ENCODE peak calls at places on chromosomes 3 and 15, in five cellular contexts. One of them, this sample, is unnamed.

GRCh38 chr3:79822076-79822475 is 54.3 kb upstream of the ROBO1 start:
- DNase-seq in H1: no peak
- DNase-seq in adrenal gland: no peak
- DNase-seq in body of pancreas: no peak
- DNase-seq in stomach: no peak
- DNase-seq in this sample: no peak

GRCh38 chr15:32861741-32862140 is 143.9 kb downstream of the GREM1 start:
- DNase-seq in H1: no peak
- DNase-seq in adrenal gland: peak
- DNase-seq in body of pancreas: peak
- DNase-seq in stomach: no peak
- DNase-seq in this sample: peak

GRCh38 chr3:44237161-44237560 is 4.5 kb upstream of the TOPAZ1 start:
- DNase-seq in H1: no peak
- DNase-seq in adrenal gland: no peak
- DNase-seq in body of pancreas: no peak
- DNase-seq in stomach: no peak
- DNase-seq in this sample: no peak

GRCh38 chr3:42472555-42472954 is 29.9 kb upstream of the VIPR1 start:
- DNase-seq in H1: no peak
- DNase-seq in adrenal gland: no peak
- DNase-seq in body of pancreas: no peak
- DNase-seq in stomach: no peak
- DNase-seq in this sample: no peak

GRCh38 chr3:111594205-111594604 is 941 bp downstream of the ZBED2 start:
- DNase-seq in H1: no peak
- DNase-seq in adrenal gland: no peak
- DNase-seq in body of pancreas: no peak
- DNase-seq in stomach: no peak
- DNase-seq in this sample: peak

GRCh38 chr3:105944721-105945120 is 75.9 kb upstream of the CBLB start:
- DNase-seq in H1: no peak
- DNase-seq in adrenal gland: no peak
- DNase-seq in body of pancreas: no peak
- DNase-seq in stomach: no peak
- DNase-seq in this sample: peak

GRCh38 chr15:25175789-25176615 is 221.2 kb downstream of the SNRPN start:
- DNase-seq in H1: no peak
- DNase-seq in adrenal gland: peak
- DNase-seq in body of pancreas: no peak
- DNase-seq in stomach: peak
- DNase-seq in this sample: no peak

GRCh38 chr3:195001961-195002861 is 268.7 kb downstream of the XXYLT1 start:
- DNase-seq in H1: peak
- DNase-seq in adrenal gland: peak
- DNase-seq in body of pancreas: peak
- DNase-seq in stomach: peak
- DNase-seq in this sample: peak

GRCh38 chr15:71784719-71785118 is 25.6 kb upstream of the NR2E3 start:
- DNase-seq in H1: no peak
- DNase-seq in adrenal gland: no peak
- DNase-seq in body of pancreas: no peak
- DNase-seq in stomach: no peak
- DNase-seq in this sample: no peak

GRCh38 chr3:149377408-149378111 is at the start of gene TM4SF1:
- DNase-seq in H1: no peak
- DNase-seq in adrenal gland: peak
- DNase-seq in body of pancreas: peak
- DNase-seq in stomach: peak
- DNase-seq in this sample: peak

GRCh38 chr15:72535911-72536310 is 61.8 kb downstream of the ARIH1 start:
- DNase-seq in H1: no peak
- DNase-seq in adrenal gland: no peak
- DNase-seq in body of pancreas: peak
- DNase-seq in stomach: no peak
- DNase-seq in this sample: no peak

GRCh38 chr3:45864760-45865567 is 21.4 kb upstream of the CCR9 start:
- DNase-seq in H1: no peak
- DNase-seq in adrenal gland: no peak
- DNase-seq in body of pancreas: no peak
- DNase-seq in stomach: no peak
- DNase-seq in this sample: no peak

GRCh38 chr3:56812749-56813655 is 11.3 kb upstream of the ARHGEF3 start:
- DNase-seq in H1: no peak
- DNase-seq in adrenal gland: no peak
- DNase-seq in body of pancreas: no peak
- DNase-seq in stomach: no peak
- DNase-seq in this sample: no peak

GRCh38 chr3:36695769-36696137 is 68.6 kb downstream of the DCLK3 start:
- DNase-seq in H1: no peak
- DNase-seq in adrenal gland: no peak
- DNase-seq in body of pancreas: no peak
- DNase-seq in stomach: no peak
- DNase-seq in this sample: no peak

GRCh38 chr3:116951610-116952009 is 242.0 kb downstream of the TUSC7 start:
- DNase-seq in H1: no peak
- DNase-seq in adrenal gland: no peak
- DNase-seq in body of pancreas: no peak
- DNase-seq in stomach: no peak
- DNase-seq in this sample: no peak

GRCh38 chr15:33735637-33736247 is 232.6 kb upstream of the CHRM5 start:
- DNase-seq in H1: no peak
- DNase-seq in adrenal gland: peak
- DNase-seq in body of pancreas: no peak
- DNase-seq in stomach: peak
- DNase-seq in this sample: no peak

GRCh38 chr15:44327578-44327977 is 39.1 kb downstream of the GOLM2 start:
- DNase-seq in H1: no peak
- DNase-seq in adrenal gland: no peak
- DNase-seq in body of pancreas: no peak
- DNase-seq in stomach: no peak
- DNase-seq in this sample: no peak

GRCh38 chr15:70867911-70868467 is 14.0 kb upstream of the LARP6 start:
- DNase-seq in H1: no peak
- DNase-seq in adrenal gland: no peak
- DNase-seq in body of pancreas: no peak
- DNase-seq in stomach: no peak
- DNase-seq in this sample: no peak

GRCh38 chr3:193833592-193833991 is 240.6 kb downstream of the OPA1 start:
- DNase-seq in H1: no peak
- DNase-seq in adrenal gland: no peak
- DNase-seq in body of pancreas: no peak
- DNase-seq in stomach: no peak
- DNase-seq in this sample: no peak

GRCh38 chr3:38000965-38001455 is 10.4 kb downstream of the VILL start:
- DNase-seq in H1: no peak
- DNase-seq in adrenal gland: peak
- DNase-seq in body of pancreas: peak
- DNase-seq in stomach: peak
- DNase-seq in this sample: no peak

GRCh38 chr3:14125193-14126016 is 553 bp downstream of the TMEM43 start:
- DNase-seq in H1: no peak
- DNase-seq in adrenal gland: peak
- DNase-seq in body of pancreas: peak
- DNase-seq in stomach: peak
- DNase-seq in this sample: peak

GRCh38 chr3:71127463-71128243 is 455.9 kb downstream of the FOXP1 start:
- DNase-seq in H1: no peak
- DNase-seq in adrenal gland: no peak
- DNase-seq in body of pancreas: no peak
- DNase-seq in stomach: no peak
- DNase-seq in this sample: no peak

DNA sequence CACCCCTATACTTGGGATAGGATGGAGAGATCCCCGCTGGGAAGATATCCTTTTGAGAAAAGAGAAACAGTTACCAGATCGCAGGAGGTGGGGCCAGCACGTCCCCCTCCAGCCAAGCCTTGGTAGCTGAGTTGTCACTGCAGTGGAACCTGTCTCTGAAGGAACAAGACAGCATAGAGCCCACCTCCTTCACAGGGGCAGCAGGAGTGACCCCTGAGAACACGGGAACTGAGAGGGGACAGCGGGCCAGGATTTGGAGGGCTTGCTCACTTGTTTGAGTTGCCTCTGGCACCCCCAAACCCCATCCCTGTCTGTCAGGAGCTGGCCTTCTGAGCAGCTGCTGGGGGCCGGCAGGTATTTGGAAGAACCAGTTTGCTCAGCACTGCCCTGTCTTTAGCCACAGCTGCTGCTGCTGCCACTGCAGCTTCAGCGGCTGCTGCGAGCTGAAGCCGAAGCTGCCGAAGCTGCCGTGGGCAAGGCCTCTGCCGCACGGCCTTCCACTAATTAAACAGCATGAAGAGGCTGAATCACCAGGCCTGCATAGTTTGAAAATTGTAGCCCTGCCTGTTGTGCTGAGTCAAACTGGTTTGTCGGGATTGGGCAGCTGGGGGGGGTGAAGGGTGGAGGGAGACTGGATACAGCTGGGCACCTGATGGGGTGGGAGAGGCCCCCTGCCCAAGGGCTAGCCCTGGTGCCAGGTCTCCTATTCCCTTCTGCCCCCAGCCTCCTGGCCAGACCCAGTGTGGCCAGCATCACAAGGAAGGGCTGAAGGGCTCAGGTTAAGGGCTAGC is 4.0 kb downstream of the EPHB3 start:
- DNase-seq in H1: no peak
- DNase-seq in adrenal gland: peak
- DNase-seq in body of pancreas: peak
- DNase-seq in stomach: peak
- DNase-seq in this sample: peak
- TF ChIP-seq POLR2A in H1: no peak
- TF ChIP-seq POLR2A in adrenal gland: no peak
- TF ChIP-seq POLR2A in body of pancreas: peak
- TF ChIP-seq POLR2A in stomach: no peak
- TF ChIP-seq POLR2A in this sample: no peak

DNA sequence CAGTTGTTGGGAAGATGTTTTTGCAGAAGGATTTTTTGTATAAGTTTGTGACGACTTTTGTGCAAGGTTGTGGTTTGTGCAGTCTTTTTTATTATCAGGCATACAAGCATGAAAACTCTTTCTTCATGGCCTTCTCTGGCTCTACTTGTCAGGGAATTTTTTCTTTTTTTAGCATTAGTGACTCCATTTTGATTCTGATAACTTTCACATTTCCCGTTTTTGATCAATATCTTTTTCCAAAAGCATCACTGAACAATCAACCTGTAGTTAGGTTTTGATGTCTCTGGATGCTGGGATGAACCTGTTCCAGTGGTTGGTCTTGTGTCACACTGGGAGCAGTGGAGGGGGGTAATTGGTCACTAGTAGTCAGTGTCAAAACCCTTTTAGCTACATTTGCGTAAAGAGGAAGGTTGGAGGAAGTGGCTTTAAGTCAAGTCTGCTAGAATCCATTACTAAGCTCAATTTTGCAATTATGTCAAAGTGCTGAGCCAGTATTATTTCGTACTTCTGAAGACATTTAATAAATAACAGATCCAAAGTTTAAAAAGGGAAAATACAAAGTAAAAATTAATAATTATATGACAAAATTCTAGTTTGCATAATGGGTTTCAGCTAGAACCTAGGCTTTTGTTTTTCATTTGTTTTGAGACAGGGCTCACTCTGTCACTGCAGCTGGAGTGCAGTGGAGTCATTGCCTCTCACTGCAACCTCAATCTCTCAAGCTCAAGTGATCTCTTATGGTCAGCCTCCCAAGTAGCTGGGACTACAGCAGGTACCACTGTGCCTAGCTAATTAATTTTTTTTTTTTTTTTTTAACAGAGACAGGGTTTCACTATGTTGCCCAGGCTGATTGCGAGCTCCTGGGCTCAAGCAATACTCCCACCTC is 18.8 kb upstream of the CFAP161 start:
- DNase-seq in H1: no peak
- DNase-seq in adrenal gland: no peak
- DNase-seq in body of pancreas: no peak
- DNase-seq in stomach: no peak
- DNase-seq in this sample: no peak
- TF ChIP-seq POLR2A in H1: no peak
- TF ChIP-seq POLR2A in adrenal gland: no peak
- TF ChIP-seq POLR2A in body of pancreas: no peak
- TF ChIP-seq POLR2A in stomach: no peak
- TF ChIP-seq POLR2A in this sample: no peak

DNA sequence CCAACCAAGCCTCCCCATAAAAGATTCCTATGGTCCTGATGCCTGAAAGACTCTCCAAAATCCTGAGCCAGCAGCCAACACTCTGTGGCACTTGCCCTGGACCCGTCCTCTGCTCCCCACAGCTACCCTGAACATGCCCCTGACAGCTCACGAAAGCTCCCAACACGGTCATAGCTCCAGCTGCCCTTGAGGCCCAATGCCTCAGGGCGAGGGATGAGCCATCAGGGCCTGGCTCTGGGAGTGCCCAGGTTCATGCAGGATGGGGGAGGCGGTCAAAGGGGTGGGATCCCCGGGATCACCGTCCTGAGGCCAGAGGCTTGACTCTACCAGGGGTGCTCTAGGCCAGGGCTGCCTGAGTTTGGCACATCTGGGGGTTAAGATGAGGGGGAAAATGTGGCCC is 72.7 kb upstream of the RPL32 start:
- DNase-seq in H1: no peak
- DNase-seq in adrenal gland: peak
- DNase-seq in body of pancreas: no peak
- DNase-seq in stomach: no peak
- DNase-seq in this sample: no peak
- TF ChIP-seq POLR2A in H1: no peak
- TF ChIP-seq POLR2A in adrenal gland: no peak
- TF ChIP-seq POLR2A in body of pancreas: no peak
- TF ChIP-seq POLR2A in stomach: no peak
- TF ChIP-seq POLR2A in this sample: no peak

DNA sequence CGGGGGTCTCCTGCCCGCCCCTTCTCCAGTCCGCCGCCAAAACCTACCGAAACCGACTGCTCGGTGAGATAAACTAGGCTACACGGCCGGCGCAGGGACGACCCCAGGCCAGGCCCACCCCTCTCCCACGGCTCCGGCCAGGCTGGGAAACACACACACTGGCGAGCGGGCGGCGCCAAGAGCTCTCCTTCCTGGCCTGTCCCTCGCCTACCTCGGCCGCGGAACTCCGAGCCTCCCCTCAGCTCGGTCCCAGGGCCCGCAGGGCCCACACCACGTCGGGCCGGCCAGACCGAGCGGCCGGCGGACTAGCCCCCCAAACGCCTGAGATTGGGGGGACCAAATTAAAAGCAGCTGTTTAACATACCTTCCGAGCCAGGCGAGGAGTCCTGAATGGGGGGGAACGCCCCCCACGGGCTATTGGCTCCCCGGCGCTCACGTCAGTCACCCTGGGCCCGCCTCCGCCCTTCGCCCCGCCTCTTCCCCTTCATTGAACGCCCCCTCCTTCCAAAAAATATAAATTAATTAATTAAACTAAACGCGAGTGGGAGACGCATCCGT is 4.0 kb upstream of the SIN3A start:
- DNase-seq in H1: no peak
- DNase-seq in adrenal gland: peak
- DNase-seq in body of pancreas: peak
- DNase-seq in stomach: peak
- DNase-seq in this sample: peak
- TF ChIP-seq POLR2A in H1: peak
- TF ChIP-seq POLR2A in adrenal gland: no peak
- TF ChIP-seq POLR2A in body of pancreas: peak
- TF ChIP-seq POLR2A in stomach: peak
- TF ChIP-seq POLR2A in this sample: no peak

GRCh38 chr3:125916376-125916978 is 52.5 kb upstream of the ROPN1B start:
- DNase-seq in H1: peak
- DNase-seq in adrenal gland: no peak
- DNase-seq in body of pancreas: no peak
- DNase-seq in stomach: peak
- DNase-seq in this sample: peak
- TF ChIP-seq POLR2A in H1: peak
- TF ChIP-seq POLR2A in adrenal gland: no peak
- TF ChIP-seq POLR2A in body of pancreas: peak
- TF ChIP-seq POLR2A in stomach: no peak
- TF ChIP-seq POLR2A in this sample: peak

GRCh38 chr3:49802719-49803463 is at the start of gene INKA1:
- DNase-seq in H1: peak
- DNase-seq in adrenal gland: peak
- DNase-seq in body of pancreas: peak
- DNase-seq in stomach: peak
- DNase-seq in this sample: peak
- TF ChIP-seq POLR2A in H1: no peak
- TF ChIP-seq POLR2A in adrenal gland: peak
- TF ChIP-seq POLR2A in body of pancreas: peak
- TF ChIP-seq POLR2A in stomach: no peak
- TF ChIP-seq POLR2A in this sample: peak

This sample was measured in H54.